ENCODE peak calls at places on chromosomes 12 and 14, in seven cellular contexts. X, J, P, V, A, Y and Z are unnamed samples.

GRCh38 chr12:108564724-108565123 is 2.3 kb downstream of the ISCU start:
- DNase-seq in V (no peak), Y (no peak), P (no peak), X (no peak), J (no peak), A (no peak), Z (no peak)

GRCh38 chr12:132554857-132555630 is 55.3 kb downstream of the LRCOL1 start:
- DNase-seq in J (no peak), V (no peak), Y (no peak), P (no peak), X (no peak), A (no peak), Z (no peak)

GRCh38 chr12:89943461-89943860 is 234.8 kb upstream of the ATP2B1 start:
- DNase-seq in Y (no peak), V (no peak), A (no peak), X (no peak), J (no peak), P (no peak), Z (no peak)

GRCh38 chr12:50579757-50580267 is 75.0 kb downstream of the DIP2B start:
- DNase-seq in P (peak), J (no peak), A (no peak), Y (no peak), V (peak), X (no peak), Z (no peak)

GRCh38 chr14:30214456-30215090 is 286.9 kb upstream of the PRKD1 start:
- DNase-seq in P (no peak), J (no peak), V (peak), Y (no peak), X (no peak), A (no peak), Z (peak)

GRCh38 chr12:62846506-62846905 is 88.4 kb downstream of the PPM1H start:
- DNase-seq in A (no peak), Y (no peak), X (no peak), J (no peak), P (no peak), V (peak), Z (no peak)

GRCh38 chr12:52243774-52244614 is 11.0 kb downstream of the KRT7 start:
- DNase-seq in A (peak), V (peak), Y (peak), P (peak), X (peak), J (peak), Z (peak)

GRCh38 chr12:101933866-101934514 is 56.6 kb downstream of the DRAM1 start:
- DNase-seq in P (no peak), Y (no peak), X (no peak), V (no peak), A (no peak), J (no peak), Z (no peak)

GRCh38 chr14:54117924-54118323 is 161.3 kb upstream of the BMP4 start:
- DNase-seq in V (no peak), X (no peak), P (no peak), J (no peak), A (no peak), Y (no peak), Z (no peak)

GRCh38 chr14:64680013-64680674 is 24.1 kb upstream of the PLEKHG3 start:
- DNase-seq in A (no peak), X (no peak), P (no peak), V (no peak), Y (no peak), J (no peak), Z (no peak)

GRCh38 chr12:23113781-23114180 is 488.8 kb downstream of the ETNK1 start:
- DNase-seq in J (no peak), V (no peak), A (no peak), X (no peak), Y (no peak), P (no peak), Z (no peak)

GRCh38 chr14:105854600-105855245 is 328.3 kb downstream of the TMEM121 start:
- DNase-seq in X (no peak), J (no peak), P (no peak), Y (no peak), V (no peak), A (no peak), Z (no peak)